ENCODE peak calls at places on chromosomes 7 and 10, in five cellular contexts. C is hepatocyte, E is GM23338, F is PC-3, T is SK-N-SH. X is an unnamed sample.

GRCh38 chr10:61635946-61636345 is 26.8 kb upstream of the CABCOCO1 start:
- DNase-seq in E (no peak), C (no peak), T (no peak), F (peak), X (no peak)

GRCh38 chr10:43145313-43145712 is 7.1 kb downstream of the CSGALNACT2 start:
- DNase-seq in F (no peak), C (no peak), T (no peak), E (no peak), X (no peak)

GRCh38 chr7:11206131-11206921 is 232.7 kb downstream of the PHF14 start:
- DNase-seq in T (no peak), C (no peak), E (no peak), F (no peak), X (no peak)

GRCh38 chr10:15515207-15515606 is 144.1 kb upstream of the FAM171A1 start:
- DNase-seq in E (no peak), C (peak), T (no peak), F (no peak), X (no peak)

GRCh38 chr7:157337316-157338149 is 729 bp downstream of the DNAJB6 start:
- DNase-seq in T (peak), C (peak), F (peak), E (no peak), X (peak)

GRCh38 chr10:118912961-118913360 is 116.6 kb upstream of the NANOS1 start:
- DNase-seq in C (no peak), F (no peak), E (no peak), T (no peak), X (no peak)

GRCh38 chr10:11397566-11397965 is 213.9 kb downstream of the USP6NL start:
- DNase-seq in T (no peak), F (no peak), E (no peak), C (no peak), X (no peak)

GRCh38 chr10:62512732-62513475 is 138.7 kb downstream of the ZNF365 start:
- DNase-seq in F (peak), T (no peak), C (no peak), E (no peak), X (no peak)

GRCh38 chr10:102678842-102679289 is 34.6 kb downstream of the TRIM8 start:
- DNase-seq in T (peak), F (peak), C (peak), E (peak), X (peak)

GRCh38 chr10:30499816-30500215 is 65.8 kb downstream of the MAP3K8 start:
- DNase-seq in F (no peak), T (no peak), E (no peak), C (no peak), X (no peak)

GRCh38 chr10:43665054-43665453 is 16.4 kb upstream of the ZNF32 start:
- DNase-seq in E (no peak), C (no peak), T (no peak), F (no peak), X (no peak)

GRCh38 chr7:6725003-6725402 is 18.3 kb upstream of the ZNF12 start:
- DNase-seq in T (no peak), E (no peak), C (no peak), F (no peak), X (no peak)

GRCh38 chr10:52347327-52347667 is 33.2 kb downstream of the DKK1 start:
- DNase-seq in T (no peak), F (no peak), C (no peak), E (no peak), X (no peak)

GRCh38 chr10:52348037-52348564 is 34.0 kb downstream of the DKK1 start:
- DNase-seq in E (no peak), T (no peak), C (no peak), F (no peak), X (no peak)

GRCh38 chr10:52353960-52354394 is 39.9 kb downstream of the DKK1 start:
- DNase-seq in C (no peak), F (peak), T (no peak), E (no peak), X (no peak)

GRCh38 chr10:52353210-52353609 is 39.1 kb downstream of the DKK1 start:
- DNase-seq in C (no peak), E (no peak), F (peak), T (no peak), X (no peak)

DNA sequence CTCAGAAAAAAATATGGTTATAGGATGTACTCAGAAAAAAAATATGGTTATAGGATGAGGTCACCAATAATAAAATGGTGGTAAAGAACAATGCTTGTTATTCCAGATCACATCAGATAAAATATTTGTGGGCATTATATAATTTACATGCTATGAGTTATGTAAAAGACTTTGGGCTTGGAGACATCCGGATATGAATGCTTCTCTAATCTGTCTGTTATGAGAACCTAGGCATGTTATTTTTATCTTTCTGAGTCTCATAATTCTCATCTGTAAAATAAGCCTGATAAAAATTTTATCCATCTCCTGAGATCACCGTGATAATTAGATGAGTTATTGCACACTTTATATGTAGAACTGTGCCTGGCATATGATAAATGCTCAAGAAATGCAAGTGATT is 37.8 kb downstream of the DKK1 start:
- DNase-seq in T (no peak), C (no peak), F (peak), E (no peak), X (no peak)
- TF ChIP-seq EZH2phosphoT487 in T (no peak), C (no peak), F (no peak), E (no peak), X (no peak)

DNA sequence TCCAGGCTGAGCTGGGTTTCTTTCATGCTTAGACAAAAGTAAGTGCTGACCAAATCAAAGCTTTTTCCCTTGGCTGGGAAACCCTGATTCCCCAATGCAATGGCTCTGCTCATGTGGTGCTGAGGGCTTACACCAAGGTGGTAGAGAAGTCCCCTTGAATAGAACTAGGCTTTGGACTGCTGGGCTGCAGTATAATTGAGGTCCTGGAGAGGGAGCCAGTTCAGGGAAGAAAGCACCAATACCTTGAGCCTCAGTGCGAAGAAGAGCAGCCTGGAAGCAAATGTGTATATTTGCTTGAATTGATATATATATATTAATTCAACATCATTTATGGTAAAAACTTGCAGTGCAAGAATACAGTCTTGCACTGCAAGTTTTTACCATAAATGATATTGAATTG is 391.1 kb downstream of the RPS24 start:
- DNase-seq in E (peak), F (peak), T (no peak), C (no peak), X (peak)
- TF ChIP-seq CTCF in E (peak), F (peak), T (peak), C (peak), X (peak)

DNA sequence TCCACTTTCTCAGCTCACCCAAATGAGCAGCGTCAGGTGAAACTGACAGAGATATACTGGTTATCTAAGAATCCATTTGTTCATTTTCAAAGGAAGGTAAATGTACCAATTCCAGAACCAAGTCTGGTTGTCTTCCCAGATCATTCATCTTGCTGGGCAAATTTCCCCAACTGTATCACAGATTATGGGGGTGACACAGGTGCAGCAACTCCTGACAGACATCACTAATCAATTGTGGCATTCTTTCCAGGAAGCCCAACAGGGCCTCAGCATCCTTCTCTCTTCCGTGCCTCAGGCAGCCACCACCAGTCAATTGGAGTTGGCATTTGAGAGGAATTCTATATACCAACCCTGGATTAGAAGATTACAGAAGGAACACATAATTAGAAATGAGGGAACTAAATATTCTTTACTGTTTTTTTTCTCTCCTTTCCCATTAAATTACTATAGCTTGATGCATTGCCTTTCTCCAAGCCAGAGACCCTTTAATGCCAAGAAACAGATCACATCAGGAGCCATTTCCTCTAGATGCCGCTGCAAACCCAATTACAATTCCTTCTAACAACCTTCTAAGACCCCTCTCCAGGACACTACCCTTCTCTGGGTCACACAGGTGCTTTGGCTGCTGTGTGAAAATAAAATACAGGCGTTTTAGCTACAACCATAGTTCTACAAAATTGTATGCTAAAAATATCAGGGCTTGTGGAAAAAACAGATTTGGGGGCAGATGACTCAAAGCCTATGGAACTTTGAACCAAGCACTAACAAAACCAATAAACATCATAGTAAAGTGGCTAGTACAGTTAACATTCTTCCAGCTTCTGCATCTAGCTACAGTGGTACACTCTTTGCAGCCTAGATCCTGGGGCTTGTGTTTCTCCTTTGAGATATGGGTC is 291.6 kb downstream of the RNLS start:
- DNase-seq in C (no peak), E (peak), F (no peak), T (no peak), X (peak)
- TF ChIP-seq EZH2phosphoT487 in C (no peak), E (no peak), F (no peak), T (no peak), X (no peak)

DNA sequence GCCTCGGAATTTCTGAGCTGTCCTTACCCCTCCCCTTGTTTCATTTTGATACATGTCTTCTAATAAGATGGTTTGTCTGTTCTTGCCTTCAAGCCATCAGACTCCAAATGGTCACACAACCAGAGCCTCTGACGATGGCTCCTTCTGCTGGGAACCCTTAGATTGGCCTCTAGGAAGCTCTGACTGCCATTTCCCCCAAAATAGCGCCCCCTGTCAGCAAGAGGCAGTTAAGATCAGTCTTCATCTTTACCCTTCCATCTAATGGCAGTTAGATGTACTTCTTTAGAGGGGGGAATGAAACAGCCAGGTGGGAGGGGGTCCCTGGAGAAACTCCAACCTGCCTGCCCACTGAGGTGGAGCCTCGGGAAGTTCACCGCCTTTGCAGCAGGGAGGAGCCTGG is 85.8 kb upstream of the GPR22 start:
- DNase-seq in E (peak), F (no peak), T (no peak), C (no peak), X (no peak)
- TF ChIP-seq CTCF in E (peak), F (peak), T (peak), C (no peak), X (no peak)

DNA sequence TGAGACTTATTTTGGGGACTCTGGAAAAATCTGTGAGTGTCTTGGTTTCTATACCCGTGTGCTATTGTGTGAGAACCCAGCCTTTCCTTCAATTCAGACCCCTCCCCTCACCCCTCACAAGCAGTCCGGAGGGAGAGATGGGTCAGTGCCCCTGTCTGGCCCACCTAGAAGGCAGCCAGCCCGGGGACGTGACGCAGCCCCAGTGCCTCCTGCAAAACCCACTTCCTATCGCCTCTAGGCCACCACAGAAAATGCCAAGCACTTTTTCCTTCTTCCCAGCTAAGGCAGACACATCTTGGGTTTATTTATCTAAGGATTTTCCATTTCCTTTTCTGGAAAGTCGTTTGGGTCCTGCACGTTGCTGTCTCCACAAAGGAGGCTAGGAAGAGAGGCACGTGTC is 11.6 kb upstream of the AQP1 start:
- DNase-seq in E (no peak), T (no peak), F (no peak), C (no peak), X (no peak)
- TF ChIP-seq EZH2phosphoT487 in E (no peak), T (no peak), F (no peak), C (no peak), X (no peak)

DNA sequence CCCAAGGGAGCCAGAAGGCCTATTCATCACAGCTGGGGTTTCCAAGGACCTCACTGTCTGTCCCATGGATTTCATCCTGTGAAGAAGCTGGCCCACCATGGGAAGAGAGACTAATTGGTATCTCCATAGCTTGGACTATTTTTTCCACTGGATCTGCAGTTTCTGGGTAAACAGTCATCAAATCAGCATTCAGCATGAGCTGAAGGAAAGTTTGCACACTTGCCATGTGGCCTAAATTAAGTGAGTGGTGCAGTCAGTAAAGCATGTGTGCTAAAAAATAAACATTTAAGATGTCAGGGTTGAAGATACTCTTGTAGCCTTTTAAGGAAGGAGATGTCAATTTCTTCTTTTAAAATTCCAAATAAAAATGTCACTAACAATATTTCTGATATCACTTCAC is 381.1 kb upstream of the ZMIZ1 start:
- DNase-seq in T (no peak), E (no peak), C (no peak), F (no peak), X (no peak)
- TF ChIP-seq CTCF in T (no peak), E (no peak), C (no peak), F (no peak), X (no peak)